ENCODE peak calls at places on chromosomes 12 and 14, in four cellular contexts. W is WTC11, Z is K562, I is HepG2. A is an unnamed sample.

GRCh38 chr12:6053541-6053940 is 70.9 kb downstream of the VWF start:
- DNase-seq in W (no peak), Z (no peak), I (peak), A (no peak)

GRCh38 chr12:132747896-132748295 is 13.7 kb downstream of the ANKLE2 start:
- DNase-seq in W (no peak), Z (no peak), I (no peak), A (no peak)

GRCh38 chr14:71803539-71804260 is 128.5 kb upstream of the RGS6 start:
- DNase-seq in W (no peak), Z (no peak), I (no peak), A (no peak)

GRCh38 chr12:68423175-68423574 is 91.0 kb upstream of the MDM1 start:
- DNase-seq in W (no peak), Z (no peak), I (no peak), A (no peak)

GRCh38 chr12:34625116-34625515 is 602.8 kb downstream of the ALG10 start:
- DNase-seq in W (no peak), Z (peak), I (peak), A (peak)

GRCh38 chr14:60092516-60092915 is 793 bp downstream of the PCNX4 start:
- DNase-seq in W (no peak), Z (peak), I (peak), A (peak)

GRCh38 chr12:89185889-89186288 is 166.4 kb downstream of the DUSP6 start:
- DNase-seq in W (no peak), Z (no peak), I (no peak), A (no peak)

GRCh38 chr12:27573972-27574371 is 50.0 kb downstream of the PPFIBP1 start:
- DNase-seq in W (no peak), Z (no peak), I (no peak), A (no peak)

GRCh38 chr14:102711207-102711606 is 66.0 kb upstream of the TRAF3 start:
- DNase-seq in W (no peak), Z (no peak), I (no peak), A (no peak)

GRCh38 chr14:101511620-101512395 is 49.5 kb upstream of the DIO3 start:
- DNase-seq in W (no peak), Z (no peak), I (no peak), A (no peak)

GRCh38 chr12:17918013-17918412 is 172.0 kb downstream of the RERGL start:
- DNase-seq in W (no peak), Z (no peak), I (no peak), A (no peak)

GRCh38 chr14:76710093-76711010 is 50.9 kb upstream of the VASH1 start:
- DNase-seq in W (no peak), Z (peak), I (peak), A (peak)

GRCh38 chr12:18546399-18546798 is 191.4 kb downstream of the PLCZ1 start:
- DNase-seq in W (no peak), Z (no peak), I (peak), A (no peak)

GRCh38 chr12:120652671-120653435 is 12.4 kb downstream of the CABP1 start:
- DNase-seq in W (no peak), Z (no peak), I (no peak), A (no peak)

GRCh38 chr14:75294649-75295033 is 16.0 kb downstream of the FOS start:
- DNase-seq in W (peak), Z (peak), I (no peak), A (no peak)

GRCh38 chr12:25903603-25904245 is 54.8 kb upstream of the RASSF8 start:
- DNase-seq in W (no peak), Z (no peak), I (no peak), A (no peak)

GRCh38 chr12:65171870-65172269 is 2.5 kb downstream of the LEMD3 start:
- DNase-seq in W (no peak), Z (no peak), I (no peak), A (no peak)

GRCh38 chr12:122862110-122862634 is 26.9 kb downstream of the HIP1R start:
- DNase-seq in W (peak), Z (no peak), I (no peak), A (no peak)

GRCh38 chr12:100199347-100200136 is 1.1 kb upstream of the ACTR6 start:
- DNase-seq in W (peak), Z (peak), I (peak), A (peak)

GRCh38 chr14:90612801-90613200 is 203.4 kb downstream of the TTC7B start:
- DNase-seq in W (no peak), Z (no peak), I (no peak), A (no peak)
- TF ChIP-seq ELF4 in W (no peak), Z (no peak), I (no peak), A (no peak)

GRCh38 chr12:93895096-93895460 is 217.9 kb downstream of the CRADD start:
- DNase-seq in W (no peak), Z (no peak), I (no peak), A (no peak)

GRCh38 chr12:93896427-93896826 is 219.3 kb downstream of the CRADD start:
- DNase-seq in W (no peak), Z (no peak), I (no peak), A (no peak)

GRCh38 chr12:93892431-93893210 is 215.4 kb downstream of the CRADD start:
- DNase-seq in W (no peak), Z (no peak), I (no peak), A (no peak)

GRCh38 chr12:93894391-93895095 is 217.4 kb downstream of the CRADD start:
- DNase-seq in W (no peak), Z (no peak), I (no peak), A (no peak)

GRCh38 chr12:93896962-93897361 is 219.8 kb downstream of the CRADD start:
- DNase-seq in W (no peak), Z (no peak), I (no peak), A (no peak)
- TF ChIP-seq ELF4 in W (no peak), Z (no peak), I (no peak), A (no peak)

GRCh38 chr14:94680498-94681288 is 68.5 kb downstream of the SERPINA3 start:
- DNase-seq in W (no peak), Z (no peak), I (peak), A (no peak)

GRCh38 chr14:94677747-94678146 is 65.6 kb downstream of the SERPINA3 start:
- DNase-seq in W (no peak), Z (no peak), I (no peak), A (no peak)

GRCh38 chr14:94677239-94677612 is 65.0 kb downstream of the SERPINA3 start:
- DNase-seq in W (no peak), Z (no peak), I (no peak), A (no peak)

GRCh38 chr14:94679941-94680340 is 67.8 kb downstream of the SERPINA3 start:
- DNase-seq in W (no peak), Z (no peak), I (no peak), A (no peak)

GRCh38 chr14:94679106-94679819 is 67.1 kb downstream of the SERPINA3 start:
- DNase-seq in W (no peak), Z (no peak), I (no peak), A (no peak)
- TF ChIP-seq ELF4 in W (no peak), Z (no peak), I (no peak), A (no peak)

GRCh38 chr14:57751400-57751799 is 114.5 kb downstream of the SLC35F4 start:
- DNase-seq in W (no peak), Z (no peak), I (no peak), A (no peak)

GRCh38 chr14:57749267-57749666 is 116.6 kb downstream of the SLC35F4 start:
- DNase-seq in W (no peak), Z (no peak), I (no peak), A (no peak)

GRCh38 chr14:57746563-57746962 is 119.3 kb downstream of the SLC35F4 start:
- DNase-seq in W (no peak), Z (no peak), I (no peak), A (no peak)

GRCh38 chr14:57748279-57748678 is 117.6 kb downstream of the SLC35F4 start:
- DNase-seq in W (no peak), Z (no peak), I (no peak), A (no peak)

DNA sequence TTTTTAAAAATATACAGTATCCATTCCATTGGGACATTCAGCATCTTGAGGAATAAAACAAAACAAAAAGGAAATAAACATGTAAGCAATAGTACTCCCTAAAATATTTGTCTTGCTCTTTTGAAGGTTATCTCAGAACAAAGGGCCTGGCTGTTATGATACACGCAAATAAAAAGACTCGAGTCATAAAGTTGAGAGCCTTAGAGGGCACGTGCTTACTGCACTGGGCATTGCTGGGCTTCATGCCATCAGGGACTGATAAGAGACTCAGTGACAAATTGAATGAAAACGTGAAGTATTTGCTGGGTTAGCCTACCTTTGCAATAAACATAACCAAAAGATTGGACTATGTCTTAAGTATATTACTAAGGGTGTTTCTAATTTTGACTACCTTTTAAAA is 118.9 kb downstream of the SLC35F4 start:
- DNase-seq in W (no peak), Z (no peak), I (no peak), A (no peak)
- TF ChIP-seq ELF4 in W (no peak), Z (no peak), I (no peak), A (no peak)

A was measured in HEK293T.